ENCODE peak calls at places on chromosomes 6 and 20, in seven cellular contexts. F, S, N, A, G, J and X are unnamed samples.

GRCh38 chr6:39790772-39791171 is 1.4 kb upstream of the DAAM2 start:
- DNase-seq in F (peak), S (no peak), N (no peak), A (no peak), G (no peak), J (peak), X (no peak)

GRCh38 chr6:129055796-129056195 is 172.9 kb downstream of the LAMA2 start:
- DNase-seq in F (no peak), S (no peak), N (no peak), A (no peak), G (no peak), J (peak), X (no peak)

GRCh38 chr6:133757330-133757729 is 131.6 kb upstream of the TCF21 start:
- DNase-seq in F (no peak), S (no peak), N (no peak), A (no peak), G (no peak), J (peak), X (no peak)

GRCh38 chr6:127554435-127555006 is 22.5 kb upstream of the C6orf58 start:
- DNase-seq in F (peak), S (no peak), N (no peak), A (no peak), G (peak), J (peak), X (no peak)

GRCh38 chr6:105835373-105835772 is 250.8 kb upstream of the PRDM1 start:
- DNase-seq in F (peak), S (peak), N (no peak), A (no peak), G (no peak), J (no peak), X (no peak)

GRCh38 chr6:121925024-121925423 is 474.4 kb upstream of the HSF2 start:
- DNase-seq in F (peak), S (no peak), N (no peak), A (no peak), G (no peak), J (no peak), X (no peak)

GRCh38 chr20:5806457-5807263 is 56.5 kb downstream of the SHLD1 start:
- DNase-seq in F (no peak), S (no peak), N (no peak), A (no peak), G (no peak), J (no peak), X (no peak)

GRCh38 chr6:36245572-36246031 is 24.3 kb upstream of the PNPLA1 start:
- DNase-seq in F (no peak), S (no peak), N (no peak), A (no peak), G (no peak), J (no peak), X (no peak)

GRCh38 chr20:15699431-15700146 is 873.7 kb downstream of the KIF16B start:
- DNase-seq in F (no peak), S (no peak), N (no peak), A (no peak), G (no peak), J (no peak), X (no peak)

GRCh38 chr20:45095753-45096371 is 5.1 kb downstream of the KCNS1 start:
- DNase-seq in F (peak), S (no peak), N (no peak), A (peak), G (peak), J (peak), X (peak)

GRCh38 chr6:14630136-14630535 is 512.6 kb downstream of the CD83 start:
- DNase-seq in F (no peak), S (no peak), N (no peak), A (no peak), G (no peak), J (no peak), X (no peak)

GRCh38 chr6:17583811-17584210 is 16.3 kb upstream of the FAM8A1 start:
- DNase-seq in F (peak), S (no peak), N (no peak), A (peak), G (no peak), J (peak), X (no peak)

GRCh38 chr6:116330511-116330910 is 40.2 kb upstream of the DSE start:
- DNase-seq in F (no peak), S (no peak), N (no peak), A (no peak), G (no peak), J (peak), X (no peak)

GRCh38 chr6:125434760-125435159 is 133.0 kb upstream of the HDDC2 start:
- DNase-seq in F (no peak), S (no peak), N (no peak), A (no peak), G (no peak), J (no peak), X (no peak)

GRCh38 chr20:63969851-63970713 is at the start of gene ZNF512B:
- DNase-seq in F (peak), S (peak), N (no peak), A (peak), G (peak), J (peak), X (no peak)

GRCh38 chr6:38137609-38138008 is 318.1 kb downstream of the ZFAND3 start:
- DNase-seq in F (no peak), S (no peak), N (no peak), A (no peak), G (no peak), J (no peak), X (no peak)

GRCh38 chr20:48015943-48016723 is 230.9 kb upstream of the SULF2 start:
- DNase-seq in F (peak), S (no peak), N (no peak), A (no peak), G (no peak), J (peak), X (no peak)